ENCODE peak calls at places on chromosome 4, in five cellular contexts. J, S, L, N and O are unnamed samples.

GRCh38 chr4:13920901-13921300 is 293.4 kb upstream of the BOD1L1 start:
- DNase-seq in S (peak), J (peak), L (peak), N (peak), O (no peak)

GRCh38 chr4:5962416-5962815 is 55.8 kb downstream of the C4orf50 start:
- DNase-seq in N (no peak), S (no peak), L (no peak), J (no peak), O (no peak)

GRCh38 chr4:169899295-169899694 is 126.9 kb downstream of the MFAP3L start:
- DNase-seq in J (no peak), L (no peak), S (no peak), N (peak), O (no peak)

GRCh38 chr4:1777822-1778641 is 15.1 kb upstream of the FGFR3 start:
- DNase-seq in J (peak), S (no peak), N (peak), L (no peak), O (no peak)

GRCh38 chr4:620851-621261 is 4.5 kb upstream of the PDE6B start:
- DNase-seq in J (no peak), N (no peak), S (no peak), L (no peak), O (no peak)

GRCh38 chr4:101242441-101242840 is 104.9 kb downstream of the PPP3CA start:
- DNase-seq in L (no peak), N (no peak), S (no peak), J (no peak), O (no peak)

GRCh38 chr4:1713003-1713397 is 881 bp upstream of the SLBP start:
- DNase-seq in S (no peak), L (no peak), N (no peak), J (no peak), O (no peak)

GRCh38 chr4:20629180-20630115 is 70.8 kb upstream of the PACRGL start:
- DNase-seq in S (no peak), J (no peak), N (no peak), L (no peak), O (no peak)

GRCh38 chr4:181946902-181947301 is 296.3 kb upstream of the TENM3 start:
- DNase-seq in J (no peak), L (no peak), N (no peak), S (no peak), O (no peak)

GRCh38 chr4:124464836-124465235 is 247.7 kb downstream of the ANKRD50 start:
- DNase-seq in N (no peak), L (no peak), J (no peak), S (no peak), O (no peak)

GRCh38 chr4:176601156-176601555 is 191.6 kb downstream of the VEGFC start:
- DNase-seq in L (no peak), N (peak), S (peak), J (no peak), O (no peak)

GRCh38 chr4:183607894-183608293 is 51.1 kb downstream of the RWDD4 start:
- DNase-seq in J (no peak), N (no peak), L (no peak), S (no peak), O (no peak)

GRCh38 chr4:26912810-26913209 is 52.2 kb downstream of the STIM2 start:
- DNase-seq in J (no peak), L (no peak), N (no peak), S (no peak), O (peak)

GRCh38 chr4:184398741-184399504 is 75.4 kb downstream of the IRF2 start:
- DNase-seq in N (no peak), J (no peak), L (no peak), S (no peak), O (peak)

GRCh38 chr4:2250003-2250763 is 8.3 kb upstream of the HAUS3 start:
- DNase-seq in L (no peak), J (no peak), N (no peak), S (no peak), O (peak)

GRCh38 chr4:156763511-156763910 is 208.1 kb downstream of the PDGFC start:
- DNase-seq in N (no peak), L (no peak), S (no peak), J (no peak), O (no peak)

GRCh38 chr4:121073672-121074386 is 1.5 kb upstream of the NDNF start:
- DNase-seq in S (no peak), J (no peak), N (no peak), L (no peak), O (no peak)

GRCh38 chr4:1683371-1683902 is 676 bp downstream of the FAM53A start:
- DNase-seq in S (peak), N (peak), L (peak), J (peak), O (peak)

GRCh38 chr4:17577660-17578481 is 873 bp downstream of the LAP3 start:
- DNase-seq in J (peak), S (peak), L (no peak), N (peak), O (peak)

GRCh38 chr4:123453006-123453685 is 56.6 kb downstream of the SPRY1 start:
- DNase-seq in N (peak), J (no peak), L (no peak), S (peak), O (no peak)

GRCh38 chr4:95021099-95021498 is 263.3 kb downstream of the BMPR1B start:
- DNase-seq in J (no peak), N (no peak), S (no peak), L (no peak), O (no peak)

GRCh38 chr4:8707045-8707781 is 114.6 kb downstream of the CPZ start:
- DNase-seq in S (no peak), L (peak), N (no peak), J (no peak), O (no peak)

GRCh38 chr4:159341486-159341885 is 238.6 kb downstream of the RAPGEF2 start:
- DNase-seq in L (no peak), J (no peak), N (no peak), S (peak), O (no peak)

GRCh38 chr4:19689511-19689910 is 562.2 kb upstream of the SLIT2 start:
- DNase-seq in L (no peak), J (no peak), S (peak), N (peak), O (no peak)

GRCh38 chr4:38281416-38282071 is 321.3 kb downstream of the PTTG2 start:
- DNase-seq in L (no peak), J (no peak), S (peak), N (peak), O (no peak)

GRCh38 chr4:142416711-142417275 is 429.3 kb downstream of the INPP4B start:
- DNase-seq in J (no peak), S (peak), N (peak), L (no peak), O (no peak)

GRCh38 chr4:121668368-121669162 is 28.2 kb downstream of the ANXA5 start:
- DNase-seq in J (no peak), S (peak), L (no peak), N (peak), O (no peak)

GRCh38 chr4:105674011-105674410 is 34.5 kb downstream of the INTS12 start:
- DNase-seq in L (no peak), S (no peak), N (no peak), J (no peak), O (no peak)

GRCh38 chr4:25970241-25970675 is 56.2 kb downstream of the SMIM20 start:
- DNase-seq in J (peak), L (no peak), N (no peak), S (no peak), O (no peak)

DNA sequence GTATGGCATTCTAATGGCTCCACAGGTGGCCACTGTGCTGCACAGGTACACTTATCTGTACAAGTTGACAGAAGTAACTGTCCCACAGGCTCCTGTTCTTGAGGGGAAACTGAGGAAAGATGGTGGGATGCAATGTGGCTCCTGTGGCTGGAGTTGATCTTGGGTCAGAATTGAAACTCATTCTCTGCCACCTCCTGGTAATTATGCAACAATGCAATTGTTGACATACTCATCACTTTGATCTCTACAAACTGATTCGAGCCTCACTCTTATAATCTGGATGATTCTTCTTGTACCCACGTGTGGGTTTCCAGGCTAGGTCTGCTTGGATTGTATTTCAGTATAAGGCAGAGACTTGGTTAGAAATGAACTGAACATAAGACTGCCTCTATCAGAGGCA is 148.8 kb downstream of the CCNG2 start:
- DNase-seq in N (no peak), J (no peak), S (no peak), L (no peak), O (no peak)
- TF ChIP-seq CTCF in N (no peak), J (no peak), S (no peak), L (no peak), O (no peak)

GRCh38 chr4:44421330-44421729 is 27.3 kb downstream of the KCTD8 start:
- DNase-seq in S (no peak), N (no peak), J (no peak), L (no peak), O (no peak)

GRCh38 chr4:44422912-44423311 is 25.7 kb downstream of the KCTD8 start:
- DNase-seq in L (no peak), S (no peak), N (no peak), J (no peak), O (no peak)

GRCh38 chr4:44425614-44426208 is 22.9 kb downstream of the KCTD8 start:
- DNase-seq in J (peak), N (peak), L (no peak), S (peak), O (no peak)
- TF ChIP-seq CTCF in J (peak), N (peak), L (no peak), S (peak), O (no peak)

GRCh38 chr4:73131281-73131680 is 61.8 kb upstream of the COX18 start:
- DNase-seq in S (no peak), J (no peak), L (no peak), N (no peak), O (no peak)

GRCh38 chr4:73133784-73134183 is 64.3 kb upstream of the COX18 start:
- DNase-seq in L (no peak), N (no peak), S (no peak), J (no peak), O (no peak)

GRCh38 chr4:73129319-73129718 is 59.8 kb upstream of the COX18 start:
- DNase-seq in S (no peak), J (no peak), L (no peak), N (no peak), O (no peak)

DNA sequence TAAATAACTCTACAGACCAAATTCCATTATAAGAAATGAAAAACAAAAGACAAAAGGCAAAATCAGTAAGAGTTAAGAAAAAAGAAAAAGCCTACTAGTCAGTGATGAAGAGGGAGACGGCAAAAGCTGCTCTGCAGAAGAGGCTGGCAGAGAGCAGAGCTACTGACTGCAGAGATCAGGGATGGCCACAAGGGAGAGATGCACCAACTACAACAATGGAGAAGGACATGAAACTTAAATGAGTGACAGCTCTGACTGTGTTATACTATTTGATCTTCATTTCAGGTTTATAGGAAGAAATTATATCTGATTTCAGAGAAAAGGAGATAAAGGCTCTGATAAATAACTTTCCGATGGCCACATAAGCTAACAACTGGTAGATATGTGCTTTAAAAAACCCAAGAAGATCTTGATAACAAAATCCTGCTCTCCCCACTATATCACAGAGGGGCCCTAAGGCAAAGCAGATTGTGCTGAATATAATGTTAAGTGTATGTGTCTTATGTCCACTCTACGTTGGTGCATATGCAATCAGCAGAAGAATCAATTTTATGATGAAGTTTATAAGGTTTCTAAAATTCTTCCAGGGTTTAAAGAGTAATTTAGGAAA is 58.4 kb upstream of the COX18 start:
- DNase-seq in N (peak), J (no peak), L (no peak), S (peak), O (no peak)
- TF ChIP-seq CTCF in N (peak), J (no peak), L (no peak), S (peak), O (no peak)

GRCh38 chr4:138267835-138268234 is 25.7 kb upstream of the SLC7A11 start:
- DNase-seq in L (no peak), S (no peak), N (no peak), J (no peak), O (no peak)

GRCh38 chr4:138263438-138263837 is 21.3 kb upstream of the SLC7A11 start:
- DNase-seq in N (no peak), L (no peak), S (peak), J (no peak), O (no peak)

GRCh38 chr4:138262058-138262838 is 20.1 kb upstream of the SLC7A11 start:
- DNase-seq in S (no peak), N (no peak), L (no peak), J (no peak), O (no peak)

GRCh38 chr4:138269175-138269574 is 27.0 kb upstream of the SLC7A11 start:
- DNase-seq in S (no peak), J (no peak), L (no peak), N (no peak), O (no peak)

GRCh38 chr4:138266948-138267347 is 24.8 kb upstream of the SLC7A11 start:
- DNase-seq in S (no peak), N (no peak), J (no peak), L (no peak), O (no peak)
- TF ChIP-seq CTCF in S (no peak), N (no peak), J (no peak), L (no peak), O (no peak)

GRCh38 chr4:98546910-98547544 is 111.4 kb downstream of the TSPAN5 start:
- DNase-seq in S (peak), N (peak), J (no peak), L (no peak), O (peak)
- TF ChIP-seq CTCF in S (peak), N (peak), J (no peak), L (no peak), O (no peak)

GRCh38 chr4:10593130-10593529 is 91.4 kb downstream of the CLNK start:
- DNase-seq in L (no peak), N (no peak), S (no peak), J (no peak), O (no peak)
- TF ChIP-seq CTCF in L (no peak), N (peak), S (no peak), J (no peak), O (no peak)

GRCh38 chr4:140704392-140704955 is 51.7 kb downstream of the TBC1D9 start:
- DNase-seq in S (no peak), J (no peak), L (no peak), N (no peak), O (no peak)
- TF ChIP-seq CTCF in S (no peak), J (no peak), L (no peak), N (no peak), O (no peak)

GRCh38 chr4:168437192-168437938 is 42.9 kb downstream of the DDX60L start:
- DNase-seq in J (no peak), L (no peak), S (no peak), N (no peak), O (no peak)

GRCh38 chr4:168440442-168441264 is 39.6 kb downstream of the DDX60L start:
- DNase-seq in L (no peak), J (no peak), S (peak), N (peak), O (no peak)

GRCh38 chr4:168441412-168441811 is 38.9 kb downstream of the DDX60L start:
- DNase-seq in N (no peak), J (no peak), S (no peak), L (no peak), O (no peak)
- TF ChIP-seq CTCF in N (no peak), J (no peak), S (no peak), L (no peak), O (no peak)

GRCh38 chr4:41934813-41935651 is at the start of gene TMEM33:
- DNase-seq in S (peak), N (peak), J (peak), L (peak), O (peak)
- TF ChIP-seq CTCF in S (no peak), N (peak), J (no peak), L (peak), O (no peak)